ENCODE peak calls at places on chromosomes 13 and 19, in nine cellular contexts. B is mucosa of descending colon, Q is fibroblast of the aortic adventitia, O is kidney, F is tibial artery, M is neural progenitor cell, N is AG04450, J is GM23338, V is endodermal cell. Z is an unnamed sample.

GRCh38 chr19:11418518-11419506 is at the start of gene RGL3:
- DNase-seq in M (peak; percentile 67), F (peak; percentile 43), J (peak; percentile 95), O (peak; percentile 88), Q (no peak), N (no peak), V (peak; percentile 95), B (peak; percentile 25), Z (no peak)

GRCh38 chr19:15475611-15476010 is 3.7 kb downstream of the PGLYRP2 start:
- DNase-seq in B (no peak), N (no peak), J (no peak), Q (no peak), O (no peak), F (no peak), V (no peak), M (no peak), Z (no peak)

GRCh38 chr13:49517461-49517860 is 21.7 kb downstream of the PHF11 start:
- DNase-seq in O (no peak), M (peak; percentile 56), J (peak; percentile 36), Q (no peak), F (no peak), N (no peak), B (no peak), V (peak; percentile 70), Z (no peak)

GRCh38 chr13:49343255-49343654 is 95.5 kb downstream of the CDADC1 start:
- DNase-seq in B (no peak), J (no peak), N (no peak), F (no peak), V (no peak), O (no peak), M (no peak), Q (no peak), Z (no peak)

GRCh38 chr13:96960379-96960778 is 33.9 kb downstream of the OXGR1 start:
- DNase-seq in N (no peak), O (no peak), Q (no peak), V (no peak), M (no peak), B (no peak), J (no peak), F (no peak), Z (no peak)

GRCh38 chr13:36163303-36163702 is 32.1 kb upstream of the DCLK1 start:
- DNase-seq in M (no peak), N (no peak), V (no peak), J (no peak), Q (peak; percentile 61), B (no peak), O (no peak), F (no peak), Z (no peak)

GRCh38 chr13:44815507-44816074 is 173.7 kb downstream of the NUFIP1 start:
- DNase-seq in M (peak; percentile 41), N (peak; percentile 92), Q (peak; percentile 96), F (peak; percentile 43), V (peak; percentile 67), O (no peak), J (peak; percentile 62), B (no peak), Z (no peak)

GRCh38 chr13:98285317-98285716 is 108.2 kb upstream of the RNF113B start:
- DNase-seq in Q (no peak), J (no peak), V (no peak), F (no peak), N (no peak), B (no peak), M (no peak), O (no peak), Z (no peak)

GRCh38 chr13:80498433-80498832 is 157.5 kb upstream of the SPRY2 start:
- DNase-seq in N (no peak), F (no peak), B (no peak), J (no peak), M (no peak), V (no peak), O (no peak), Q (no peak), Z (no peak)

GRCh38 chr13:25727250-25727649 is 324.6 kb downstream of the SHISA2 start:
- DNase-seq in Q (no peak), J (no peak), O (no peak), V (no peak), M (no peak), B (peak; percentile 15), F (no peak), N (no peak), Z (no peak)

GRCh38 chr13:90107658-90108057 is 1239.8 kb upstream of the MIR17HG start:
- DNase-seq in J (no peak), O (no peak), V (no peak), M (no peak), B (peak; percentile 41), Q (no peak), N (no peak), F (no peak), Z (no peak)

GRCh38 chr13:46894534-46894906 is 2.3 kb downstream of the HTR2A start:
- DNase-seq in V (no peak), M (no peak), O (no peak), Q (no peak), F (no peak), N (no peak), B (no peak), J (no peak), Z (no peak)

GRCh38 chr13:30880756-30881155 is 25.3 kb upstream of the MEDAG start:
- DNase-seq in Q (peak; percentile 94), B (no peak), V (no peak), F (peak; percentile 70), M (no peak), N (peak; percentile 81), O (no peak), J (no peak), Z (no peak)

GRCh38 chr19:53898680-53899341 is 10.3 kb upstream of the CACNG7 start:
- DNase-seq in B (no peak), F (no peak), N (no peak), O (peak; percentile 66), J (peak; percentile 100), Q (no peak), M (peak; percentile 98), V (peak; percentile 100), Z (no peak)

GRCh38 chr19:11581740-11582139 is 4.3 kb upstream of the ACP5 start:
- DNase-seq in J (no peak), V (no peak), O (no peak), M (no peak), N (no peak), B (no peak), F (no peak), Q (peak; percentile 28), Z (peak; percentile 20)

DNA sequence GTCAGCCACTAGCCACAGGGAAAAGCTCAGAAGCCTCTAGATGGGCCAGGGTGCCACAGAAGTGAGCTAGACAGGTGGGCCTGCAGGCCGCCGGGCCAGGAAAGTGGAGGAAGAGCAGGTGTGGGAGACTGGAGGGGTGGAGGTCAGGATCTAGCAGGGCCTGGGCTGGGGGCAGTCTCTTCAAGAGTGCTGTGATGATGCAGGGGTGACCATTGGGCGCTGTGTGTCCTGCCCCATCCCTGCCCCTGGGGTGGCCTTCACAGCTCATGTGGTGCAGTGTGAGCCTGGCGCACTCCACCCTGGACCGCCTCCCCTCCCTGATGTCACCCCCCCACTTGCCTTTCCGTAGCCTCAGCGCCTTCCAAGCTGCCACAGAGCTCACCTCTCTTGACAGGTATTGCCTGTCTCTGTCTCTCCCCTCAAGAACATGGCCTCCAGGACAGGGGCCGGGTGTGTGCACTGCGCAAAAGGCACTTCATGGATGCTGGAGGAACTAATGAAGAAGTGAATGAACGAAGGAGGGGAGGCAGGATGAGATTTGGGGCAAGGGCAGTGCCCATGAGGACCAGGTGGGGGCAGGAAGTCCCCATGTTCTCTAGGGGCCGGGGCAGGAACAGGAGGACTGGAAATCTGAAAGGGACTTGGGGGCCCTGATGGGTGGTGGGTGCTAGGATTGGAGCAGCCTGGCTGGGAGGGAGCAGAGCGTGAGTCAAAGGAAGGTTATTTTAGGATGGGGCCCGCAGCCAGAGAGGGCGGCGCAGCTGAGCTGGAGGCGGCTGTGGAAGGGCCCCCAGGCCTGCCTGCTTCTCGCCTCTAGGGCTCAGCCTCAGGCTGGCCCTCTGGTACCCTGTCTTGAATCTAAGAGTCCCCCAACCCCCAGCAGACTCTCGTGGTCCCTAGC is 6.6 kb downstream of the SSBP4 start:
- DNase-seq in B (peak; percentile 52), M (no peak), O (no peak), Q (peak; percentile 66), N (no peak), V (peak; percentile 49), F (peak; percentile 70), J (peak; percentile 26), Z (no peak)
- TF ChIP-seq CTCF in B (no peak), M (no peak), O (no peak), Q (peak; percentile 36), N (peak; percentile 28), V (no peak), F (peak; percentile 24), J (peak; percentile 9), Z (no peak)

GRCh38 chr13:43061496-43062280 is 38.3 kb downstream of the DNAJC15 start:
- DNase-seq in Q (no peak), M (no peak), F (no peak), J (no peak), B (no peak), O (no peak), V (no peak), N (no peak), Z (no peak)
- H3K4me3 ChIP-seq in Q (no peak overlapping the region), M (no peak overlapping the region), F (no peak overlapping the region), J (no peak overlapping the region), B (no peak overlapping the region), O (no peak overlapping the region), V (peak overlapping the region; percentile 100), N (no peak overlapping the region), Z (no peak overlapping the region)

DNA sequence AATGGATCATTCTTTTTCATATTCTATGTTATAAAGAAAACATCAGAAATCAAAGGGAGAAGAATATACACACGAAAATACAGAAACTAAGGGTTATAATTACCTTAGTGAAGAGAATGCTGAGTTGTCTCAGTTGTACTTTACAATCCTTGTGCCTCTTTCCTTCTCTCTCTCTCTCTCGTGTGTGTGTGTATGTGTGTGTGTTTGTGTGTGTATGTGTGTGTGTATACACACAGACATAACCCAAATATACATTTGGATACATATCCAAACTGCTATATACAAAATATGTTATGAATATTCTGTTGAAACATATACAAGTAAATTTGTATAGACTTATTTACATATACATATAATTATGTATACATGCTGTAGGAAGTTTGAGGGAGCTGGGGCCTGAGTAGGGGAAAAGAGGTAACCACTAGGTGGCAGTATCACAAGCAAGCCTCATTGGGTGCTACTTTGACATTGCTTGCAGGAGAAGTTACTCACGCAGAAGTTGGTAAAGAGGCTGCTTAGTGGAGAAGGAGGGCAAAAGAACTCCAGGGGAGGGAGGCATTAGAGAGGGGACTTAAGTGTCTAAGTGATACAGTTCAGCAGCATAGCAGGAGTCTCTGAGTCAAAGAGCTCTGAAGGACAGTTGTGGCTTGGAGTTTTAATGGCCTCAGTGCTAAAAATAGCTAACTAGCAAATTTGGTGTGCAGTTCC is 465.1 kb upstream of the PCDH20 start:
- DNase-seq in Q (no peak), M (peak; percentile 59), N (no peak), O (no peak), V (peak; percentile 75), B (peak; percentile 4), F (no peak), J (peak; percentile 84), Z (no peak)
- TF ChIP-seq CTCF in Q (peak; percentile 6), M (peak; percentile 62), N (peak; percentile 56), O (peak; percentile 26), V (peak; percentile 90), B (no peak), F (no peak), J (peak; percentile 77), Z (no peak)

GRCh38 chr19:1943661-1944087 is 2.7 kb downstream of the CSNK1G2 start:
- DNase-seq in V (no peak), M (no peak), B (no peak), O (peak; percentile 72), Q (no peak), J (no peak), F (no peak), N (no peak), Z (no peak)
- H3K4me3 ChIP-seq in V (no peak overlapping the region), M (no peak overlapping the region), B (no peak overlapping the region), O (no peak overlapping the region), Q (no peak overlapping the region), J (peak overlapping the region; percentile 90), F (no peak overlapping the region), N (no peak overlapping the region), Z (peak overlapping the region; percentile 100)

GRCh38 chr19:13069415-13070369 is 33.0 kb downstream of the LYL1 start:
- DNase-seq in B (no peak), N (no peak), M (no peak), F (peak; percentile 20), Q (peak; percentile 53), V (peak; percentile 61), J (no peak), O (no peak), Z (no peak)
- TF ChIP-seq CTCF in B (no peak), N (no peak), M (no peak), F (no peak), Q (peak; percentile 36), V (peak; percentile 51), J (no peak), O (no peak), Z (no peak)